ENCODE peak calls at places on chromosomes 5 and 9, in four cellular contexts. One of them, this sample, is unnamed.

GRCh38 chr9:112694910-112695555 is 22.9 kb downstream of the INIP start:
- DNase-seq in psoas muscle: no peak
- DNase-seq in NCI-H510A treated with DMSO at 0.1 percent for 48 hours: no peak
- DNase-seq in T1000: no peak
- DNase-seq in this sample: no peak

GRCh38 chr9:115289757-115290208 is 171.8 kb upstream of the TNC start:
- DNase-seq in psoas muscle: no peak
- DNase-seq in NCI-H510A treated with DMSO at 0.1 percent for 48 hours: no peak
- DNase-seq in T1000: no peak
- DNase-seq in this sample: no peak

GRCh38 chr5:112787261-112787660 is 49.6 kb downstream of the APC start:
- DNase-seq in psoas muscle: no peak
- DNase-seq in NCI-H510A treated with DMSO at 0.1 percent for 48 hours: no peak
- DNase-seq in T1000: no peak
- DNase-seq in this sample: no peak

GRCh38 chr9:131028221-131028884 is 19.4 kb downstream of the LAMC3 start:
- DNase-seq in psoas muscle: no peak
- DNase-seq in NCI-H510A treated with DMSO at 0.1 percent for 48 hours: no peak
- DNase-seq in T1000: no peak
- DNase-seq in this sample: no peak

GRCh38 chr9:71097696-71098095 is 23.7 kb downstream of the TRPM3 start:
- DNase-seq in psoas muscle: no peak
- DNase-seq in NCI-H510A treated with DMSO at 0.1 percent for 48 hours: no peak
- DNase-seq in T1000: no peak
- DNase-seq in this sample: no peak

GRCh38 chr5:169413416-169413815 is 112.5 kb upstream of the SLIT3 start:
- DNase-seq in psoas muscle: no peak
- DNase-seq in NCI-H510A treated with DMSO at 0.1 percent for 48 hours: no peak
- DNase-seq in T1000: no peak
- DNase-seq in this sample: no peak

GRCh38 chr5:31581498-31582099 is 49.5 kb downstream of the C5orf22 start:
- DNase-seq in psoas muscle: no peak
- DNase-seq in NCI-H510A treated with DMSO at 0.1 percent for 48 hours: peak; percentile 26
- DNase-seq in T1000: no peak
- DNase-seq in this sample: peak; percentile 40

GRCh38 chr9:14029811-14030210 is 284.1 kb downstream of the NFIB start:
- DNase-seq in psoas muscle: no peak
- DNase-seq in NCI-H510A treated with DMSO at 0.1 percent for 48 hours: peak; percentile 27
- DNase-seq in T1000: no peak
- DNase-seq in this sample: no peak

GRCh38 chr9:33082538-33083326 is 6.3 kb upstream of the SMU1 start:
- DNase-seq in psoas muscle: peak; percentile 34
- DNase-seq in NCI-H510A treated with DMSO at 0.1 percent for 48 hours: no peak
- DNase-seq in T1000: no peak
- DNase-seq in this sample: no peak

GRCh38 chr9:35579130-35579529 is 25.9 kb upstream of the TESK1 start:
- DNase-seq in psoas muscle: no peak
- DNase-seq in NCI-H510A treated with DMSO at 0.1 percent for 48 hours: no peak
- DNase-seq in T1000: no peak
- DNase-seq in this sample: no peak

GRCh38 chr9:128372784-128373183 is 1.6 kb downstream of the URM1 start:
- DNase-seq in psoas muscle: no peak
- DNase-seq in NCI-H510A treated with DMSO at 0.1 percent for 48 hours: no peak
- DNase-seq in T1000: no peak
- DNase-seq in this sample: no peak

GRCh38 chr9:18493361-18494015 is 19.5 kb downstream of the ADAMTSL1 start:
- DNase-seq in psoas muscle: no peak
- DNase-seq in NCI-H510A treated with DMSO at 0.1 percent for 48 hours: peak; percentile 17
- DNase-seq in T1000: no peak
- DNase-seq in this sample: peak; percentile 52

GRCh38 chr5:111998871-111999270 is 241.9 kb upstream of the NREP start:
- DNase-seq in psoas muscle: no peak
- DNase-seq in NCI-H510A treated with DMSO at 0.1 percent for 48 hours: no peak
- DNase-seq in T1000: no peak
- DNase-seq in this sample: no peak

GRCh38 chr9:21015122-21015815 is 16.2 kb downstream of the HACD4 start:
- DNase-seq in psoas muscle: no peak
- DNase-seq in NCI-H510A treated with DMSO at 0.1 percent for 48 hours: no peak
- DNase-seq in T1000: no peak
- DNase-seq in this sample: peak; percentile 13

GRCh38 chr9:81772144-81772543 is 82.8 kb upstream of the TLE1 start:
- DNase-seq in psoas muscle: no peak
- DNase-seq in NCI-H510A treated with DMSO at 0.1 percent for 48 hours: no peak
- DNase-seq in T1000: no peak
- DNase-seq in this sample: no peak

GRCh38 chr5:122942164-122942914 is 94.2 kb downstream of the PPIC start:
- DNase-seq in psoas muscle: no peak
- DNase-seq in NCI-H510A treated with DMSO at 0.1 percent for 48 hours: peak; percentile 29
- DNase-seq in T1000: no peak
- DNase-seq in this sample: peak; percentile 37

GRCh38 chr9:116049506-116049905 is 104.1 kb upstream of the PAPPA start:
- DNase-seq in psoas muscle: no peak
- DNase-seq in NCI-H510A treated with DMSO at 0.1 percent for 48 hours: no peak
- DNase-seq in T1000: no peak
- DNase-seq in this sample: no peak

GRCh38 chr5:131671994-131672655 is 37.1 kb upstream of the RAPGEF6 start:
- DNase-seq in psoas muscle: no peak
- DNase-seq in NCI-H510A treated with DMSO at 0.1 percent for 48 hours: no peak
- DNase-seq in T1000: no peak
- DNase-seq in this sample: no peak

GRCh38 chr9:120689860-120690259 is 24.4 kb downstream of the MEGF9 start:
- DNase-seq in psoas muscle: no peak
- DNase-seq in NCI-H510A treated with DMSO at 0.1 percent for 48 hours: peak; percentile 62
- DNase-seq in T1000: no peak
- DNase-seq in this sample: peak; percentile 69

GRCh38 chr5:93581738-93582414 is 857 bp upstream of the NR2F1-AS1 start:
- DNase-seq in psoas muscle: no peak
- DNase-seq in NCI-H510A treated with DMSO at 0.1 percent for 48 hours: peak; percentile 39
- DNase-seq in T1000: peak; percentile 7
- DNase-seq in this sample: peak; percentile 69

GRCh38 chr5:62647241-62647640 is 68.6 kb downstream of the LRRC70 start:
- DNase-seq in psoas muscle: no peak
- DNase-seq in NCI-H510A treated with DMSO at 0.1 percent for 48 hours: no peak
- DNase-seq in T1000: no peak
- DNase-seq in this sample: no peak

GRCh38 chr5:168987540-168988300 is 313.2 kb downstream of the SLIT3 start:
- DNase-seq in psoas muscle: peak; percentile 70
- DNase-seq in NCI-H510A treated with DMSO at 0.1 percent for 48 hours: peak; percentile 42
- DNase-seq in T1000: peak; percentile 32
- DNase-seq in this sample: peak; percentile 72

GRCh38 chr9:128242828-128243485 is 32.9 kb downstream of the GOLGA2 start:
- DNase-seq in psoas muscle: peak; percentile 75
- DNase-seq in NCI-H510A treated with DMSO at 0.1 percent for 48 hours: no peak
- DNase-seq in T1000: no peak
- DNase-seq in this sample: no peak

GRCh38 chr5:146440870-146441495 is 6.2 kb upstream of the TCERG1 start:
- DNase-seq in psoas muscle: no peak
- DNase-seq in NCI-H510A treated with DMSO at 0.1 percent for 48 hours: no peak
- DNase-seq in T1000: no peak
- DNase-seq in this sample: no peak

GRCh38 chr5:126519637-126520592 is 75.1 kb downstream of the ALDH7A1 start:
- DNase-seq in psoas muscle: no peak
- DNase-seq in NCI-H510A treated with DMSO at 0.1 percent for 48 hours: no peak
- DNase-seq in T1000: no peak
- DNase-seq in this sample: peak; percentile 28

GRCh38 chr9:110125207-110125751 is 82.7 kb downstream of the C9orf152 start:
- DNase-seq in psoas muscle: peak; percentile 74
- DNase-seq in NCI-H510A treated with DMSO at 0.1 percent for 48 hours: no peak
- DNase-seq in T1000: peak; percentile 37
- DNase-seq in this sample: no peak

GRCh38 chr5:156835905-156836304 is 14.2 kb upstream of the PPP1R2B start:
- DNase-seq in psoas muscle: no peak
- DNase-seq in NCI-H510A treated with DMSO at 0.1 percent for 48 hours: no peak
- DNase-seq in T1000: no peak
- DNase-seq in this sample: no peak

GRCh38 chr5:139709587-139710369 is 61.6 kb downstream of the CXXC5 start:
- DNase-seq in psoas muscle: no peak
- DNase-seq in NCI-H510A treated with DMSO at 0.1 percent for 48 hours: no peak
- DNase-seq in T1000: no peak
- DNase-seq in this sample: peak; percentile 42

GRCh38 chr9:133119039-133119438 is 2.0 kb downstream of the RALGDS start:
- DNase-seq in psoas muscle: peak; percentile 80
- DNase-seq in NCI-H510A treated with DMSO at 0.1 percent for 48 hours: no peak
- DNase-seq in T1000: no peak
- DNase-seq in this sample: no peak

GRCh38 chr5:139642213-139642612 is 5.9 kb upstream of the CXXC5 start:
- DNase-seq in psoas muscle: peak; percentile 42
- DNase-seq in NCI-H510A treated with DMSO at 0.1 percent for 48 hours: no peak
- DNase-seq in T1000: no peak
- DNase-seq in this sample: no peak

GRCh38 chr5:128345247-128345646 is 192.8 kb downstream of the FBN2 start:
- DNase-seq in psoas muscle: no peak
- DNase-seq in NCI-H510A treated with DMSO at 0.1 percent for 48 hours: no peak
- DNase-seq in T1000: no peak
- DNase-seq in this sample: no peak

GRCh38 chr5:33675958-33676464 is 215.8 kb downstream of the ADAMTS12 start:
- DNase-seq in psoas muscle: no peak
- DNase-seq in NCI-H510A treated with DMSO at 0.1 percent for 48 hours: no peak
- DNase-seq in T1000: no peak
- DNase-seq in this sample: no peak